ENCODE peak calls at places on chromosomes 7 and 10, in eight cellular contexts. D is A549, S is neural progenitor cell, X is GM23338, P is mesendoderm, B is Peyer's patch, C is heart right ventricle, M is neuronal stem cell. U is an unnamed sample.

GRCh38 chr10:111944331-111944730 is 239.2 kb downstream of the GPAM start:
- DNase-seq in D (no peak), S (peak; percentile 4), X (peak; percentile 25), P (peak; percentile 59), B (no peak), C (no peak), M (no peak), U (peak; percentile 80)

GRCh38 chr7:55539380-55539779 is 32.9 kb downstream of the VOPP1 start:
- DNase-seq in D (no peak), S (peak; percentile 29), X (peak; percentile 68), P (peak; percentile 84), B (no peak), C (no peak), M (no peak), U (peak; percentile 88)

GRCh38 chr7:52017802-52018679 is 701.4 kb upstream of the COBL start:
- DNase-seq in D (peak; percentile 19), S (peak; percentile 85), X (peak; percentile 92), P (peak; percentile 86), B (peak; percentile 49), C (no peak), M (peak; percentile 63), U (peak; percentile 91)

GRCh38 chr7:17021205-17021604 is 139.4 kb upstream of the AGR3 start:
- DNase-seq in D (no peak), S (no peak), X (no peak), P (no peak), B (no peak), C (no peak), M (no peak), U (no peak)

GRCh38 chr10:78211476-78212110 is 177.9 kb downstream of the RPS24 start:
- DNase-seq in D (peak; percentile 38), S (peak; percentile 65), X (peak; percentile 35), P (peak; percentile 41), B (no peak), C (no peak), M (peak; percentile 35), U (peak; percentile 74)

GRCh38 chr7:128946936-128947830 is 9.5 kb downstream of the IRF5 start:
- DNase-seq in D (no peak), S (no peak), X (peak; percentile 69), P (peak; percentile 42), B (no peak), C (no peak), M (no peak), U (peak; percentile 80)

GRCh38 chr10:86960003-86960862 is 1.8 kb downstream of the SNCG start:
- DNase-seq in D (no peak), S (peak; percentile 66), X (peak; percentile 89), P (peak; percentile 87), B (peak; percentile 62), C (no peak), M (no peak), U (peak; percentile 88)

GRCh38 chr7:26298432-26299058 is 6.9 kb downstream of the SNX10 start:
- DNase-seq in D (no peak), S (no peak), X (no peak), P (no peak), B (no peak), C (no peak), M (no peak), U (no peak)

GRCh38 chr10:91887075-91887899 is 22.0 kb downstream of the FGFBP3 start:
- DNase-seq in D (peak; percentile 57), S (peak; percentile 96), X (peak; percentile 97), P (peak; percentile 96), B (peak; percentile 50), C (no peak), M (peak; percentile 93), U (peak; percentile 98)

GRCh38 chr7:5429253-5429856 is 5.7 kb upstream of the TNRC18 start:
- DNase-seq in D (no peak), S (peak; percentile 71), X (peak; percentile 92), P (peak; percentile 87), B (peak; percentile 79), C (peak; percentile 55), M (no peak), U (no peak)

GRCh38 chr7:115230882-115231508 is 309.1 kb downstream of the MDFIC start:
- DNase-seq in D (peak; percentile 46), S (no peak), X (no peak), P (peak; percentile 88), B (no peak), C (no peak), M (no peak), U (no peak)

GRCh38 chr7:17369686-17370426 is 71.4 kb downstream of the AHR start:
- DNase-seq in D (peak; percentile 41), S (no peak), X (peak; percentile 17), P (no peak), B (no peak), C (no peak), M (no peak), U (no peak)

GRCh38 chr10:75508814-75509306 is 77.4 kb downstream of the LRMDA start:
- DNase-seq in D (no peak), S (no peak), X (no peak), P (no peak), B (no peak), C (no peak), M (no peak), U (no peak)

GRCh38 chr10:3887885-3888476 is 103.0 kb upstream of the KLF6 start:
- DNase-seq in D (peak; percentile 47), S (peak; percentile 76), X (peak; percentile 73), P (peak; percentile 98), B (no peak), C (no peak), M (peak; percentile 41), U (peak; percentile 88)

GRCh38 chr10:36547965-36548364 is 577.4 kb upstream of the ANKRD30A start:
- DNase-seq in D (no peak), S (no peak), X (no peak), P (peak; percentile 8), B (no peak), C (no peak), M (no peak), U (no peak)

GRCh38 chr7:132485600-132486594 is 90.4 kb downstream of the PLXNA4 start:
- DNase-seq in D (no peak), S (no peak), X (peak; percentile 17), P (no peak), B (no peak), C (peak; percentile 61), M (no peak), U (no peak)

GRCh38 chr10:104232613-104233102 is 494 bp upstream of the CFAP43 start:
- DNase-seq in D (no peak), S (no peak), X (no peak), P (no peak), B (no peak), C (no peak), M (no peak), U (no peak)

GRCh38 chr10:14564268-14564744 is 210.4 kb downstream of the FAM107B start:
- DNase-seq in D (no peak), S (no peak), X (no peak), P (no peak), B (no peak), C (no peak), M (no peak), U (no peak)

GRCh38 chr7:75718390-75719031 is 20.2 kb downstream of the HIP1 start:
- DNase-seq in D (no peak), S (no peak), X (no peak), P (no peak), B (no peak), C (no peak), M (no peak), U (no peak)

GRCh38 chr7:151063212-151063561 is 3.8 kb downstream of the SLC4A2 start:
- DNase-seq in D (no peak), S (no peak), X (peak; percentile 58), P (peak; percentile 64), B (no peak), C (no peak), M (no peak), U (no peak)

GRCh38 chr7:90797596-90797995 is 201.5 kb downstream of the CDK14 start:
- DNase-seq in D (no peak), S (no peak), X (no peak), P (no peak), B (no peak), C (no peak), M (no peak), U (no peak)

GRCh38 chr10:13376297-13376696 is 28.2 kb upstream of the SEPHS1 start:
- DNase-seq in D (no peak), S (no peak), X (no peak), P (no peak), B (no peak), C (no peak), M (no peak), U (no peak)

GRCh38 chr10:34959321-34959720 is 130.8 kb downstream of the CUL2 start:
- DNase-seq in D (no peak), S (peak; percentile 26), X (no peak), P (no peak), B (no peak), C (no peak), M (no peak), U (no peak)

GRCh38 chr10:22629126-22629525 is 85.3 kb downstream of the PIP4K2A start:
- DNase-seq in D (no peak), S (no peak), X (no peak), P (no peak), B (no peak), C (no peak), M (no peak), U (no peak)
- H3K4me1 ChIP-seq in D (peaks cover 45% of the 10 kb centered on the region), S (peaks cover 25% of the 10 kb centered on the region), X (peaks cover 60% of the 10 kb centered on the region), P (peaks cover 3% of the 10 kb centered on the region), B (peaks cover 3% of the 10 kb centered on the region), C (peaks cover 58% of the 10 kb centered on the region), M (peaks cover 33% of the 10 kb centered on the region), U (peaks cover 4% of the 10 kb centered on the region)

GRCh38 chr10:132603851-132604533 is 66.4 kb downstream of the INPP5A start:
- DNase-seq in D (no peak), S (no peak), X (no peak), P (no peak), B (no peak), C (no peak), M (no peak), U (no peak)
- H3K27ac ChIP-seq in D (no peak overlapping the region), S (no peak overlapping the region), X (no peak overlapping the region), P (no peak overlapping the region), B (no peak overlapping the region), C (no peak overlapping the region), M (no peak overlapping the region), U (no peak overlapping the region)

DNA sequence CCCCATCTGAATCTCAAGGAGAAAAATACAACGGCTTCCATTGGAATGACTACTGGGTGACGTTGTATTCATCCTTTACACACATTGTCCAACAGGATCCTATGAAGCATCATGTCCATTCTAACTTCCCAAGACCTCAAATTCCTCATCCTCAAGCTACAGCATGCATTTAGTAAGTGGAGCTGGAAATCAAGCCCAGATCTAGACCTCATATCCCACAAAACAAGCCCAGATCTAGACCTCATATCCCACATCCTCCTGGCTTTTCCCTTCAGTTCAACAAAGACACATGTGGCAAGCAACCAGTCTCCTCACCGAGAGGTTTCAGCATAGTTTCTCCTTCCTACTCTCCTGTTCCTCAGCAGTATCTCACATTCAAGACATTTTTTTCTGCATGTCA is 12.2 kb downstream of the IGF2BP3 start:
- DNase-seq in D (no peak), S (no peak), X (no peak), P (no peak), B (no peak), C (no peak), M (no peak), U (no peak)
- H3K4me1 ChIP-seq in D (peaks cover 5% of the 10 kb centered on the region), S (peaks cover 16% of the 10 kb centered on the region), X (peaks cover 60% of the 10 kb centered on the region), P (peaks cover 16% of the 10 kb centered on the region), B (no peaks in the 10 kb centered on the region), C (no peaks in the 10 kb centered on the region), M (no peaks in the 10 kb centered on the region), U (no peaks in the 10 kb centered on the region)

DNA sequence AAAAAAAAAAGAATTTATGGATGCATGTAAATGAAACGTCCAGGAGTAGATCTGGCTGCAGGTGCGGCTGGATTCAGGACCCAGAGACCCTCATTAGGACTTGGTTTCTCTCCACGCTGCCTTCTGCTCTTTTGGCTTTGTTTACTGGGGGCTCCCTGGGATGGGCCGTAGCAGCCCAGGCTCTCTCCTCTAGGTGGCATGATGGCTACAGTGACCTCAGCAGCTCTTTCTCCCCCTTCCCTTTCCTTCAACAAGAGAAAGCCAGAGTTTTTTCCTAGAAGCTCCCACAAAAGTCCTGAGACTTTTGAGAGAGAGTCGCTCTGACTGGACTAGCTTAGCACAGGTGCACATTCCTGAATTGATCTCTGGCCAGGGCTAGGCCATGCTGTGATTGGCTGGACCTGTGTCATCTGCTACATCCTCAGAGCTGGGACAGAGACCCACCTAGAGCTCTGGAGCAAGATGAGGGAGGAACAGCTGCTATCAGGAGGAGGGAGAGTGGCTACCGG is 67.8 kb upstream of the PDCD4 start:
- DNase-seq in D (peak; percentile 49), S (peak; percentile 75), X (peak; percentile 77), P (peak; percentile 81), B (peak; percentile 60), C (peak; percentile 35), M (peak; percentile 27), U (peak; percentile 84)
- H3K27ac ChIP-seq in D (peak overlapping the region; percentile 47), S (no peak overlapping the region), X (no peak overlapping the region), P (no peak overlapping the region), B (peak overlapping the region; percentile 33), C (no peak overlapping the region), M (peak overlapping the region; percentile 39), U (no peak overlapping the region)